ENCODE peak calls at places on chromosome 22, in eight cellular contexts. One of them, this sample, is unnamed.

GRCh38 chr22:48105254-48105653 is 1342.8 kb downstream of the TBC1D22A start:
- DNase-seq in small intestine: no peak
- DNase-seq in breast epithelium: no peak
- DNase-seq in neuronal stem cell: no peak
- DNase-seq in astrocyte of the cerebellum: no peak
- DNase-seq in Panc1: no peak
- DNase-seq in AG09309: no peak
- DNase-seq in AG10803: no peak
- DNase-seq in this sample: no peak

GRCh38 chr22:32693102-32693501 is 108.4 kb upstream of the TIMP3 start:
- DNase-seq in breast epithelium: no peak
- DNase-seq in neuronal stem cell: no peak
- DNase-seq in Panc1: no peak
- DNase-seq in AG09309: no peak
- DNase-seq in AG10803: no peak
- DNase-seq in small intestine: no peak
- DNase-seq in astrocyte of the cerebellum: no peak
- DNase-seq in this sample: no peak

GRCh38 chr22:19396934-19397728 is 34.4 kb downstream of the HIRA start:
- DNase-seq in AG09309: no peak
- DNase-seq in astrocyte of the cerebellum: no peak
- DNase-seq in Panc1: no peak
- DNase-seq in neuronal stem cell: no peak
- DNase-seq in breast epithelium: no peak
- DNase-seq in AG10803: no peak
- DNase-seq in small intestine: no peak
- DNase-seq in this sample: no peak

GRCh38 chr22:26766510-26767350 is 109.3 kb downstream of the MIAT start:
- DNase-seq in astrocyte of the cerebellum: no peak
- DNase-seq in breast epithelium: no peak
- DNase-seq in Panc1: no peak
- DNase-seq in AG10803: no peak
- DNase-seq in small intestine: no peak
- DNase-seq in neuronal stem cell: no peak
- DNase-seq in AG09309: no peak
- DNase-seq in this sample: peak; percentile 92

GRCh38 chr22:38352436-38352835 is 35.2 kb upstream of the CSNK1E start:
- DNase-seq in Panc1: no peak
- DNase-seq in astrocyte of the cerebellum: no peak
- DNase-seq in small intestine: no peak
- DNase-seq in AG10803: no peak
- DNase-seq in neuronal stem cell: no peak
- DNase-seq in breast epithelium: no peak
- DNase-seq in AG09309: no peak
- DNase-seq in this sample: no peak

GRCh38 chr22:44698531-44699421 is 3.2 kb upstream of the PRR5 start:
- DNase-seq in Panc1: no peak
- DNase-seq in astrocyte of the cerebellum: peak; percentile 75
- DNase-seq in AG10803: peak; percentile 99
- DNase-seq in AG09309: peak; percentile 96
- DNase-seq in breast epithelium: no peak
- DNase-seq in neuronal stem cell: peak; percentile 52
- DNase-seq in small intestine: no peak
- DNase-seq in this sample: no peak

GRCh38 chr22:42697542-42698013 is 23.1 kb downstream of the A4GALT start:
- DNase-seq in Panc1: peak; percentile 33
- DNase-seq in neuronal stem cell: no peak
- DNase-seq in astrocyte of the cerebellum: no peak
- DNase-seq in breast epithelium: peak; percentile 62
- DNase-seq in AG10803: peak; percentile 75
- DNase-seq in AG09309: no peak
- DNase-seq in small intestine: peak; percentile 65
- DNase-seq in this sample: no peak

GRCh38 chr22:43736651-43737050 is 75.5 kb downstream of the EFCAB6 start:
- DNase-seq in Panc1: no peak
- DNase-seq in breast epithelium: no peak
- DNase-seq in AG09309: no peak
- DNase-seq in neuronal stem cell: no peak
- DNase-seq in AG10803: no peak
- DNase-seq in small intestine: no peak
- DNase-seq in astrocyte of the cerebellum: no peak
- DNase-seq in this sample: no peak

GRCh38 chr22:39318507-39319283 is 728 bp downstream of the RPL3 start:
- DNase-seq in AG09309: no peak
- DNase-seq in breast epithelium: peak; percentile 41
- DNase-seq in AG10803: peak; percentile 44
- DNase-seq in neuronal stem cell: no peak
- DNase-seq in Panc1: no peak
- DNase-seq in small intestine: peak; percentile 56
- DNase-seq in astrocyte of the cerebellum: no peak
- DNase-seq in this sample: no peak

GRCh38 chr22:32050678-32051515 is 7.8 kb downstream of the SLC5A1 start:
- DNase-seq in Panc1: peak; percentile 43
- DNase-seq in astrocyte of the cerebellum: peak; percentile 45
- DNase-seq in breast epithelium: peak; percentile 78
- DNase-seq in small intestine: peak; percentile 48
- DNase-seq in AG09309: peak; percentile 85
- DNase-seq in AG10803: peak; percentile 87
- DNase-seq in neuronal stem cell: no peak
- DNase-seq in this sample: peak; percentile 74

DNA sequence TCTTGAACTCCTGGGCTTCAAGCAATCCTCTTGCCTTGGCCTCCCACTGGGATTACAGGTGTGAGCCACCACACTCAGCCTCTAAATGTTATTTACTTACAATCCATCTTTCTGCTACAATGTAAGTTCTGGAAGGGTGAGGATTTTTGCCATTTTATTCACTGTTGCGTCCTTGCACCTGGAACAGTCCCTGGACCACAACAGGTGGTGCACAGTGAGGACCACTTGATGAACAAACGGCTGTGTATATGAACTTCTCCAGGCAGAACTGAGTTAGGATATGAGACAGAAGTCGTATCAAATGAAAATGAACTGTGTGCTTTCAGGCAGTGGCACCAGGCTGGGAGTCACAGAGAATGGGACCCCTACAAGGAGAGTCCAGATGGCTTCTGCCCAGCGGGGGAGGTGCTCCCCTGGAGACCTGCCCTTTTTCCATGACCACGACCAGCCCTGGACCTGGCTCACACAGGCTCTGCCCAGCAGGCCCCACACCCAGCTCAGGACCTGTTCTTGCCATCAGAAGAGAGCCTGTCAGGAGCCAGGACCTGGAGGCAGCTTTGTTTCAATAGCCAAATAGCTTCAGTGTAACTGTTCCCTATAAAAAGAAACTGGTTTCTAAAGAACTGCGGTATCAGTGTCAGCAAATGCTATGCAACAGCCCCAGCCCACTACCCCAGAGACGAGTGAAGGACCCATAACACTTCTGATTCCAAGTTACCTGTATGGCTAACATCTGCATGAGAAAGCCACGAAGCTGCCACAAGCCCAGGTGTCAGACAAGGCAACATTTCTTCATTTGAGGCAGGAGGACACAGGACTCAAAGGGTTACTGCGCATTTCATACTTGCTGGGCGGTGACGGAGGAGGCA is 104.9 kb downstream of the MICAL3 start:
- DNase-seq in breast epithelium: no peak
- DNase-seq in astrocyte of the cerebellum: no peak
- DNase-seq in Panc1: no peak
- DNase-seq in small intestine: no peak
- DNase-seq in neuronal stem cell: no peak
- DNase-seq in AG09309: no peak
- DNase-seq in AG10803: no peak
- DNase-seq in this sample: no peak
- H3K4me3 ChIP-seq in breast epithelium: no peak overlapping the region
- H3K4me3 ChIP-seq in astrocyte of the cerebellum: no peak overlapping the region
- H3K4me3 ChIP-seq in Panc1: no peak overlapping the region
- H3K4me3 ChIP-seq in small intestine: no peak overlapping the region
- H3K4me3 ChIP-seq in neuronal stem cell: no peak overlapping the region
- H3K4me3 ChIP-seq in AG09309: no peak overlapping the region
- H3K4me3 ChIP-seq in AG10803: no peak overlapping the region
- H3K4me3 ChIP-seq in this sample: no peak overlapping the region

GRCh38 chr22:46068908-46069481 is 81.3 kb upstream of the PPARA start:
- DNase-seq in AG10803: peak; percentile 97
- DNase-seq in Panc1: no peak
- DNase-seq in neuronal stem cell: no peak
- DNase-seq in small intestine: peak; percentile 53
- DNase-seq in astrocyte of the cerebellum: no peak
- DNase-seq in AG09309: peak; percentile 96
- DNase-seq in breast epithelium: peak; percentile 19
- DNase-seq in this sample: no peak
- H3K4me3 ChIP-seq in AG10803: peak overlapping the region; percentile 74
- H3K4me3 ChIP-seq in Panc1: peak overlapping the region; percentile 60
- H3K4me3 ChIP-seq in neuronal stem cell: no peak overlapping the region
- H3K4me3 ChIP-seq in small intestine: peak overlapping the region; percentile 88
- H3K4me3 ChIP-seq in astrocyte of the cerebellum: peak overlapping the region; percentile 63
- H3K4me3 ChIP-seq in AG09309: peak overlapping the region; percentile 72
- H3K4me3 ChIP-seq in breast epithelium: peak overlapping the region; percentile 85
- H3K4me3 ChIP-seq in this sample: peak overlapping the region; percentile 82

DNA sequence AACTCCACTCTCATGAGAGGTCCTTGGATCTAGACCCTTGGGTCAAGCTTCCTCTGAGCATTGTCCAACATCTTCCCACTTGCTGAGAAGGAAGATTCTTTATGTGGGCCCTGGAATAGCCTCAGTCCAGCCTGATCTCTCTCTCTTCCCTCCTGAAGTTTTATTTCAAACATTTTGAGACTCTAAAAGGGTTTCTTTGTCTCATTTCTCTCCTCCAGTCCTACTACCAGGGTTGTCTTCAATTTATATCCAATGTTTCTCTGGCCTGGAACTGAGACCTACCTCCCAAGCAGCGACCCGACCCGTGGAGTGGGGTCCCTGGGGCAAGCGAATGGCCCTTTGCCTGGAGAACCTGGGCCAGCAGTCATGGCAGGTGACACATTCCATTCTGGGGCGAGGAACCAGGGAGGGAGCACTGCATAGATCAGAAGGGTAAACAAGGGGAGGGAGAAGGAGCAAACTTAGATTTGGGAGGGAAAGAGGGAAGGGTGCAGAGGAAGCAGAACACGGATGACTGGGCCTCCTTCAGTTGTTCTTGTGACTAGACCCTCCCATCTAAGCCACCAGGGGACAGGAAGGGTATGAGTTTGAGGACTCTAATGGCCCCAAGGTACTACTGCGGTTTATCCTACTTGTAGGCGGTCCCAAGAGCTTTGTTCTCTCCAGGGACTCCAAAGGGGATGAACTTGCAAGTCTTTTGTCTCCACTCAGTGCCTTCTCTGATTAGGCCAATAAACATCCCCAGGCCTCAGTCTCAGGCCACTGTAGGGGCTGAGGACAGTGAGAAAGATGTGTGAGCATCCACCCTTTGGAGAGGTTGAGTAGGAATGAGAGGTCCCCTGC is 14.2 kb upstream of the PRAME start:
- DNase-seq in small intestine: no peak
- DNase-seq in Panc1: no peak
- DNase-seq in neuronal stem cell: no peak
- DNase-seq in AG09309: no peak
- DNase-seq in breast epithelium: no peak
- DNase-seq in astrocyte of the cerebellum: no peak
- DNase-seq in AG10803: no peak
- DNase-seq in this sample: no peak
- H3K4me3 ChIP-seq in small intestine: no peak overlapping the region
- H3K4me3 ChIP-seq in Panc1: no peak overlapping the region
- H3K4me3 ChIP-seq in neuronal stem cell: no peak overlapping the region
- H3K4me3 ChIP-seq in AG09309: no peak overlapping the region
- H3K4me3 ChIP-seq in breast epithelium: no peak overlapping the region
- H3K4me3 ChIP-seq in astrocyte of the cerebellum: no peak overlapping the region
- H3K4me3 ChIP-seq in AG10803: no peak overlapping the region
- H3K4me3 ChIP-seq in this sample: no peak overlapping the region

GRCh38 chr22:37267661-37268413 is 14.5 kb upstream of the CYTH4 start:
- DNase-seq in breast epithelium: no peak
- DNase-seq in neuronal stem cell: no peak
- DNase-seq in Panc1: no peak
- DNase-seq in astrocyte of the cerebellum: no peak
- DNase-seq in small intestine: no peak
- DNase-seq in AG09309: no peak
- DNase-seq in AG10803: no peak
- DNase-seq in this sample: no peak
- H3K4me3 ChIP-seq in breast epithelium: no peak overlapping the region
- H3K4me3 ChIP-seq in neuronal stem cell: no peak overlapping the region
- H3K4me3 ChIP-seq in Panc1: peak overlapping the region; percentile 62
- H3K4me3 ChIP-seq in astrocyte of the cerebellum: no peak overlapping the region
- H3K4me3 ChIP-seq in small intestine: no peak overlapping the region
- H3K4me3 ChIP-seq in AG09309: no peak overlapping the region
- H3K4me3 ChIP-seq in AG10803: no peak overlapping the region
- H3K4me3 ChIP-seq in this sample: no peak overlapping the region

DNA sequence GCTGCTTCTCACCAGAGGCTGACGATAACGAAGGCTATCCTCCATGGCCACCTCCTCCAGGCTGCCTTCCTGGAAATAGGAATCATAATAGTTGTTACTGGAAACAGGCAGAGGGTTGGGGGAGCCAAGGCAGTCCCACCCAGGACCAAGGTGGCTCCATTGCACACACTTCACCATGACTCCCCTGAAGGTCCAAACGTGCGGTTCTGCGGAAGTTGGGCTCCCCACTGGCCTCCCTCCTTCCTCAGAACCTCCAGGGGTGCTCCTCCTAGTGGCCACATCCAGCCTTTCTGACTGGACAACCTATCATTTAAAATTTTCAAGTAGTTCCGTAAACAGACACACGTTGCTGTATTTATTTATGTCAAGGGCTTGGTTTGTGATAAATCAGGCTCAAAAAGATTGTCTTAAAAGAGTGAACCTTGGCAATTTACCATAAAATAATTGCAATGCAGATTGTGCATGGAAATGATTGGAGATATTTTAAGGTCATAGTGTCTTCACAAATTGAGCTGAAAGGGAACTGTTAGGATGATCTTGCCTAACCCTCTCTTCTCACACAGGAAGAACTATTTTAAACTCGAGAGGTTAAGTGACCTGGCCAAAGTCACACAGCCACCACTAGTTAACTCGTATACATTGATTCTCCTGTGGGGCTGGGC is 1.4 kb upstream of the TCN2 start:
- DNase-seq in neuronal stem cell: no peak
- DNase-seq in AG09309: no peak
- DNase-seq in AG10803: peak; percentile 39
- DNase-seq in Panc1: no peak
- DNase-seq in breast epithelium: no peak
- DNase-seq in astrocyte of the cerebellum: no peak
- DNase-seq in small intestine: peak; percentile 70
- DNase-seq in this sample: no peak
- H3K4me3 ChIP-seq in neuronal stem cell: peak overlapping the region; percentile 57
- H3K4me3 ChIP-seq in AG09309: no peak overlapping the region
- H3K4me3 ChIP-seq in AG10803: no peak overlapping the region
- H3K4me3 ChIP-seq in Panc1: peak overlapping the region; percentile 80
- H3K4me3 ChIP-seq in breast epithelium: peak overlapping the region; percentile 68
- H3K4me3 ChIP-seq in astrocyte of the cerebellum: peak overlapping the region; percentile 54
- H3K4me3 ChIP-seq in small intestine: peak overlapping the region; percentile 62
- H3K4me3 ChIP-seq in this sample: no peak overlapping the region

This sample was measured in Jurkat, Clone E6-1.